ENCODE peak calls at places on chromosomes 1 and 21, in seven cellular contexts. H, Q, V, C, E, X and W are unnamed samples.

GRCh38 chr1:204520834-204521709 is 4.9 kb downstream of the MDM4 start:
- DNase-seq in X (no peak), E (no peak), H (no peak), C (no peak), V (peak), Q (no peak), W (peak)

GRCh38 chr1:96596226-96596625 is 125.4 kb upstream of the PTBP2 start:
- DNase-seq in E (peak), V (peak), X (no peak), Q (no peak), C (no peak), H (peak), W (peak)

GRCh38 chr21:34733866-34734265 is 65.1 kb downstream of the CLIC6 start:
- DNase-seq in E (no peak), X (no peak), C (no peak), V (no peak), H (no peak), Q (peak), W (no peak)

GRCh38 chr1:24641646-24642151 is 1.4 kb upstream of the SRRM1 start:
- DNase-seq in X (peak), E (no peak), C (peak), H (peak), Q (peak), V (peak), W (peak)

GRCh38 chr1:10625554-10625953 is 150.8 kb downstream of the PEX14 start:
- DNase-seq in C (no peak), E (no peak), H (no peak), X (no peak), Q (peak), V (no peak), W (no peak)

GRCh38 chr1:43004587-43005459 is 46.2 kb upstream of the SLC2A1 start:
- DNase-seq in Q (no peak), H (no peak), E (no peak), C (no peak), X (no peak), V (no peak), W (no peak)

GRCh38 chr21:16534408-16535099 is 804.8 kb downstream of the USP25 start:
- DNase-seq in E (no peak), X (no peak), Q (peak), H (peak), C (peak), V (peak), W (peak)

GRCh38 chr21:32520885-32521735 is 64.2 kb downstream of the TCP10L start:
- DNase-seq in V (peak), E (no peak), Q (peak), C (no peak), H (peak), X (peak), W (peak)

GRCh38 chr1:228511014-228511413 is 23.8 kb downstream of the RNF187 start:
- DNase-seq in Q (no peak), V (no peak), X (no peak), E (no peak), H (no peak), C (no peak), W (no peak)

GRCh38 chr1:246291141-246291540 is 215.9 kb downstream of the SMYD3 start:
- DNase-seq in Q (no peak), V (no peak), C (no peak), E (no peak), H (no peak), X (no peak), W (no peak)

GRCh38 chr1:156733989-156734584 is 5.5 kb upstream of the ISG20L2 start:
- DNase-seq in Q (no peak), V (no peak), E (no peak), H (no peak), C (no peak), X (no peak), W (no peak)

GRCh38 chr21:41280115-41280919 is 36.3 kb upstream of the FAM3B start:
- DNase-seq in E (no peak), C (no peak), Q (no peak), X (no peak), H (peak), V (peak), W (peak)

GRCh38 chr1:33302325-33302724 is 18.6 kb downstream of the A3GALT2 start:
- DNase-seq in H (no peak), C (no peak), Q (peak), E (no peak), X (no peak), V (no peak), W (peak)

GRCh38 chr1:110542730-110543129 is 23.8 kb upstream of the KCNA10 start:
- DNase-seq in H (no peak), E (no peak), Q (no peak), V (peak), X (no peak), C (no peak), W (peak)

GRCh38 chr1:234260578-234260977 is 112.7 kb upstream of the COA6 start:
- DNase-seq in V (no peak), E (no peak), X (no peak), C (no peak), H (no peak), Q (no peak), W (no peak)

GRCh38 chr1:6454856-6455751 is 10.9 kb downstream of the TNFRSF25 start:
- DNase-seq in C (no peak), Q (no peak), X (no peak), H (no peak), V (no peak), E (no peak), W (peak)

DNA sequence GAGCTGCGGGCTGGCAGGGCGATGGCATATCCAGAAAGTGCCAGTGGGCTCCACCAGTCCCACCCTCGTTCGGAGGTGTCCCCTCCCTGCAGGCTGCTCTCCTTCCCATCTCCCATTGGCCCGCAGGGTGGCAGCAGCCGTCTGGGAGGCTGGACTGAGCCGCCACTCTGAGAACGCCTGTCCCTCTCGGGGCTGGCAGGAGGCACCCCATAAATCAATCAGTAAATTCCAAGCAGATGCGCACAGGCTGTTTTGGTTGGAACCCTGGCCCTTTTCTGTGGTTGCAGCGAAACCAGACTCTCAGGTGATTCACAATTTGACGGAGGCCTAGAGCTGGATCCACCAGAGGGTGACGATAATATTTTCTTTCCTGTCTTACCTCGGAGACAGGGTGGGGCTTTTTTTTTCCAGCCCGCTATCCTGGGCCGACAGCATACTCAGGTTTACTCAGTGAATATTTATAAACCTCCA is 99.7 kb downstream of the GLIS1 start:
- DNase-seq in H (peak), E (no peak), V (no peak), C (no peak), Q (peak), X (no peak), W (no peak)
- TF ChIP-seq CTCF in H (peak), E (no peak), V (no peak), C (no peak), Q (no peak), X (no peak), W (no peak)

GRCh38 chr1:197314672-197315071 is 46.6 kb downstream of the CRB1 start:
- DNase-seq in X (no peak), H (no peak), C (no peak), E (no peak), Q (no peak), V (no peak), W (no peak)
- TF ChIP-seq CTCF in X (no peak), H (no peak), C (no peak), E (no peak), Q (no peak), V (no peak), W (no peak)

GRCh38 chr1:1799716-1800115 is 21.4 kb upstream of the NADK start:
- DNase-seq in X (no peak), H (no peak), C (no peak), E (no peak), Q (peak), V (no peak), W (no peak)

GRCh38 chr1:1793481-1794244 is 15.4 kb upstream of the NADK start:
- DNase-seq in Q (no peak), H (no peak), C (no peak), X (peak), V (no peak), E (no peak), W (no peak)

GRCh38 chr1:1794999-1795398 is 16.7 kb upstream of the NADK start:
- DNase-seq in V (no peak), C (no peak), X (peak), H (no peak), Q (no peak), E (no peak), W (no peak)

GRCh38 chr1:1797731-1798341 is 19.6 kb upstream of the NADK start:
- DNase-seq in C (no peak), X (peak), H (no peak), E (no peak), Q (no peak), V (no peak), W (no peak)

DNA sequence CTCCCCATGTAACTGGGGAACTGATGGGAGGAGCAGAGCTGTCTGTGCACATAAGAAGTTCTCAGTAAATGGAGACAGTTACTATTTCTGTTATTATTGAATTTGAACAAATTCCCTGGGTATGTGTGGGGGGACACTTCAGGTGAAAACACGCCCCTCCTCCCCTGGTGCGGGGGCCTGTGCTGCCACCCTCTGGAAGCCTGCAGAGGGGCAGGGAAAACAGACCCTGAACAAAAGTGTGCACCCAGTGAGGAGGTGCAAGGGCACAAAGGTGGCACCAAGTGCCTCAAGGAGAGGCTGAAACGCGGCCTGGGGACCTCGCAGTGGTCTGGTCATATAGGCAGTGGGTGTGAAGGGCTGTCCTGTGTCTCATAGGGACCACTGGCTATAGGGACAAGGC is 18.2 kb upstream of the NADK start:
- DNase-seq in Q (no peak), C (no peak), E (no peak), V (no peak), X (peak), H (no peak), W (no peak)
- TF ChIP-seq CTCF in Q (no peak), C (no peak), E (peak), V (peak), X (peak), H (peak), W (peak)

DNA sequence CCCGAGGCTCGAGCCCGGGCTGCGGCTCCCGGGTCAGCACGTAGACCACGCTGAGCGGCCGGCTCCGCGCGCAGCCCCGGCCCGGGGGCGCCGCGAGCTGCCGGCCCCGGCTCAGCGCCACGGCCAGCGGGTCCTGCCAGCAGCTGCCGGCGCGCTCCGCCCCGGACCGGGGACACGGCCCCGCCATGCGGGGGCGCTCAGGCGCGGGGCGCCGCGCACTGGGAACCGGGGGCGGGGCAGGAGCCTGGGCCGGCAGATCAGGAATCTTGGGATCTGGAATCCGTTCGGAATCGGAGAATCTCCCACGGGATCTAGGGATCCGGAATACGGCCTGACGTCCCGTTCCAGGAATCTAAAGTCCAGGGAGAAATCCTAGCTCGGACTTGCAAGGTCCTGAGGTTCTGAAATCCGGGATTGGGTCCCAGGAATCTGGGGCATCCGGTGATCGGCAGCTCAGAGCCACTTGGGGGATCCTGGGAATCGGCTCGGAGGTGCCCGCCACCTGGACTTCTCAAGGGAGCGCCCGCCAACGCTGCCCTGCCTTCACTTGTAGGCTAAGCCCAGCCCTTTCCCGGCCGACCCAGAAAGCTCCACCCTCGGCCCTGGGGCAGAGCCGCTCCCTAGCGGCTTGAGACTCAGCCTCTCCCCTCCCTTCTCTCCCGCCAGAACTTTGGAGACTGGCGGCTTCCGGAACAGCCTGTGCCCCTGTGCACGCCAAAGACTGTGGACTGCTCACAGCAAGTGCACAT is at the start of gene MAP3K6:
- DNase-seq in H (peak), V (peak), E (peak), X (peak), Q (peak), C (peak), W (peak)
- TF ChIP-seq CTCF in H (peak), V (peak), E (peak), X (peak), Q (peak), C (no peak), W (peak)

GRCh38 chr1:183696981-183697380 is 43.9 kb upstream of the APOBEC4 start:
- DNase-seq in X (no peak), C (no peak), Q (no peak), V (no peak), H (no peak), E (no peak), W (no peak)

GRCh38 chr1:183697814-183698590 is 44.9 kb upstream of the APOBEC4 start:
- DNase-seq in X (no peak), C (no peak), E (no peak), Q (no peak), V (no peak), H (no peak), W (no peak)

GRCh38 chr1:183702087-183702812 is 49.1 kb upstream of the APOBEC4 start:
- DNase-seq in H (no peak), E (no peak), Q (no peak), V (peak), C (no peak), X (no peak), W (peak)

GRCh38 chr1:183702813-183703198 is 49.7 kb upstream of the APOBEC4 start:
- DNase-seq in E (no peak), Q (no peak), X (no peak), V (no peak), H (no peak), C (no peak), W (no peak)

DNA sequence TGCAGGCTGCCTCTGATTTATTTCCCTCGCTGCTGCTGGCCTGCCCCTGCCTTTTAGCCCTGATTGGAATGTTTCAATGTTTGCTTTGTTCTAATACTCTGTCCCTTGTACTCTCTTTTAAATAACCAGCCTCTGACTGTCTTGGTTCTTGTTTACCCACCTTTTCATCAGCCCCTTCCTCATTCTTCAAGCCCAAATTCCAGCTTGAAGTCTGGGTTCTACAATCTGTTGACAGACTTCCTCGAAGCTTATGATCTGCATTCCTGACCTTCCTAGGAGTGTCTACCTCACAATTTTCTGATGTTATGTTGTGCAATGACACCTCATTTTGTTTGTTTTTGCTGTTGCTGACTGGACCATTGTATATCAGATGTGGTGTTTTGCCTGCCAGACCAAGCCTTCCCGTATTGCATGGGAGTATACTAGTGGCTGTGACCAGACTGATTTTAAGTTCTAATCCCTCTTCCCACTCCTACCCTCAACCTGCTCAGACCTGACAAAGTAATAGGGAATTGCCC is 46.6 kb upstream of the APOBEC4 start:
- DNase-seq in V (peak), C (no peak), X (no peak), H (no peak), E (no peak), Q (no peak), W (peak)
- TF ChIP-seq CTCF in V (no peak), C (no peak), X (no peak), H (no peak), E (no peak), Q (no peak), W (no peak)

GRCh38 chr1:41330588-41331545 is 30.4 kb upstream of the FOXO6 start:
- DNase-seq in X (no peak), H (no peak), C (no peak), E (no peak), V (no peak), Q (no peak), W (no peak)
- TF ChIP-seq CTCF in X (no peak), H (no peak), C (no peak), E (peak), V (peak), Q (no peak), W (peak)